ENCODE peak calls at places on chromosomes 16 and 17, in six cellular contexts. Z is NCI-H1092; F is CD4-positive, CD25-positive, alpha-beta regulatory T cell; O is Panc1; L is hippocampal formation; N is dermis microvascular lymphatic vessel endothelial cell. C is an unnamed sample.

GRCh38 chr17:2700491-2701141 is 10.9 kb downstream of the CLUH start:
- DNase-seq in Z (no peak), F (no peak), O (no peak), L (peak), N (no peak), C (no peak)

GRCh38 chr16:1933097-1933661 is 9.8 kb downstream of the MSRB1 start:
- DNase-seq in Z (no peak), F (no peak), O (no peak), L (no peak), N (no peak), C (no peak)

GRCh38 chr16:63241476-63241875 is 1205.2 kb upstream of the CDH8 start:
- DNase-seq in Z (no peak), F (no peak), O (no peak), L (no peak), N (no peak), C (no peak)

GRCh38 chr16:79658301-79659001 is 57.9 kb upstream of the MAF start:
- DNase-seq in Z (no peak), F (no peak), O (peak), L (no peak), N (no peak), C (no peak)

GRCh38 chr17:35094902-35095301 is 24.8 kb downstream of the RAD51D start:
- DNase-seq in Z (no peak), F (no peak), O (no peak), L (no peak), N (peak), C (no peak)

GRCh38 chr16:79286646-79287423 is 313.7 kb downstream of the MAF start:
- DNase-seq in Z (peak), F (no peak), O (no peak), L (no peak), N (no peak), C (peak)

GRCh38 chr17:79659376-79659775 is 48.5 kb upstream of the RBFOX3 start:
- DNase-seq in Z (no peak), F (no peak), O (no peak), L (no peak), N (no peak), C (no peak)

GRCh38 chr16:19948186-19949104 is 63.8 kb upstream of the GPRC5B start:
- DNase-seq in Z (no peak), F (no peak), O (no peak), L (no peak), N (no peak), C (no peak)

GRCh38 chr16:80253741-80254140 is 287.1 kb upstream of the DYNLRB2 start:
- DNase-seq in Z (no peak), F (no peak), O (no peak), L (no peak), N (no peak), C (no peak)

GRCh38 chr17:64218066-64218465 is 45.0 kb downstream of the TEX2 start:
- DNase-seq in Z (no peak), F (no peak), O (no peak), L (no peak), N (no peak), C (peak)

GRCh38 chr16:89106533-89107208 is 13.0 kb downstream of the ACSF3 start:
- DNase-seq in Z (no peak), F (no peak), O (no peak), L (no peak), N (no peak), C (no peak)

GRCh38 chr16:63473710-63474109 is 1437.5 kb upstream of the CDH8 start:
- DNase-seq in Z (no peak), F (no peak), O (no peak), L (no peak), N (no peak), C (no peak)

GRCh38 chr16:88454315-88455057 is 1.4 kb downstream of the ZFPM1 start:
- DNase-seq in Z (no peak), F (peak), O (no peak), L (no peak), N (peak), C (peak)

GRCh38 chr16:57735755-57736418 is at the start of gene KATNB1:
- DNase-seq in Z (no peak), F (no peak), O (no peak), L (no peak), N (peak), C (no peak)

GRCh38 chr17:74010903-74011302 is 192.6 kb upstream of the RPL38 start:
- DNase-seq in Z (no peak), F (no peak), O (no peak), L (no peak), N (no peak), C (no peak)

GRCh38 chr17:67223924-67224323 is 21.1 kb downstream of the HELZ start:
- DNase-seq in Z (no peak), F (no peak), O (no peak), L (no peak), N (no peak), C (no peak)

GRCh38 chr17:2400474-2400866 is 390 bp downstream of the MNT start:
- DNase-seq in Z (no peak), F (peak), O (no peak), L (no peak), N (peak), C (peak)

GRCh38 chr16:68131813-68132706 is 46.9 kb downstream of the NFATC3 start:
- DNase-seq in Z (no peak), F (no peak), O (no peak), L (no peak), N (no peak), C (no peak)

GRCh38 chr16:85514601-85515318 is 98.4 kb upstream of the GSE1 start:
- DNase-seq in Z (no peak), F (no peak), O (peak), L (no peak), N (peak), C (no peak)

GRCh38 chr17:80130992-80131391 is 15.9 kb downstream of the EIF4A3 start:
- DNase-seq in Z (no peak), F (no peak), O (no peak), L (no peak), N (no peak), C (no peak)

GRCh38 chr16:48269011-48269410 is 21.7 kb upstream of the ABCC11 start:
- DNase-seq in Z (peak), F (no peak), O (no peak), L (no peak), N (no peak), C (no peak)

GRCh38 chr16:66928702-66929388 is 3.5 kb upstream of the RRAD start:
- DNase-seq in Z (no peak), F (no peak), O (no peak), L (no peak), N (peak), C (no peak)

GRCh38 chr16:49986351-49987124 is 38.5 kb upstream of the CNEP1R1 start:
- DNase-seq in Z (peak), F (no peak), O (no peak), L (no peak), N (peak), C (no peak)

GRCh38 chr17:4658478-4659305 is 17.2 kb upstream of the ALOX15 start:
- DNase-seq in Z (no peak), F (no peak), O (no peak), L (no peak), N (peak), C (no peak)

GRCh38 chr16:51763072-51763658 is 612.1 kb upstream of the SALL1 start:
- DNase-seq in Z (peak), F (no peak), O (no peak), L (no peak), N (no peak), C (no peak)

GRCh38 chr16:3458852-3459361 is 15.4 kb downstream of the NAA60 start:
- DNase-seq in Z (no peak), F (no peak), O (no peak), L (no peak), N (peak), C (no peak)

GRCh38 chr16:71540-72341 is 690 bp downstream of the RHBDF1 start:
- DNase-seq in Z (no peak), F (no peak), O (no peak), L (no peak), N (peak), C (no peak)

GRCh38 chr16:49748322-49748721 is 107.6 kb downstream of the ZNF423 start:
- DNase-seq in Z (peak), F (no peak), O (no peak), L (no peak), N (peak), C (no peak)

GRCh38 chr17:57350266-57350665 is 93.9 kb downstream of the MSI2 start:
- DNase-seq in Z (no peak), F (no peak), O (no peak), L (peak), N (no peak), C (no peak)

GRCh38 chr17:4543557-4544026 is 11.6 kb downstream of the MYBBP1A start:
- DNase-seq in Z (no peak), F (no peak), O (no peak), L (no peak), N (no peak), C (no peak)

GRCh38 chr16:78925071-78925714 is 675.3 kb downstream of the MAF start:
- DNase-seq in Z (no peak), F (no peak), O (peak), L (no peak), N (peak), C (no peak)

GRCh38 chr17:35612924-35613521 is 25.9 kb downstream of the AP2B1 start:
- DNase-seq in Z (peak), F (no peak), O (no peak), L (peak), N (peak), C (no peak)

GRCh38 chr17:81959362-81960129 is 1.4 kb downstream of the NOTUM start:
- DNase-seq in Z (no peak), F (peak), O (no peak), L (peak), N (peak), C (peak)

GRCh38 chr17:31582151-31582907 is 190.9 kb downstream of the RAB11FIP4 start:
- DNase-seq in Z (no peak), F (no peak), O (no peak), L (no peak), N (peak), C (no peak)

GRCh38 chr16:18801197-18801972 is at the start of gene ARL6IP1:
- DNase-seq in Z (peak), F (peak), O (peak), L (peak), N (peak), C (peak)